ENCODE peak calls at places on chromosome 21, in eight cellular contexts. M is adrenal gland; J is neuronal stem cell; N is GM12865; W is foreskin fibroblast; L is iPS DF 6.9; X is cardiac fibroblast; E is CD8-positive, alpha-beta T cell. T is an unnamed sample.

GRCh38 chr21:15552914-15553491 is 176.8 kb upstream of the USP25 start:
- DNase-seq in M (no peak), J (no peak), N (no peak), W (no peak), L (no peak), X (peak; percentile 26), E (no peak), T (no peak)

GRCh38 chr21:35102488-35103407 is 53.6 kb upstream of the RUNX1 start:
- DNase-seq in M (peak; percentile 30), J (no peak), N (peak; percentile 1), W (no peak), L (no peak), X (no peak), E (peak; percentile 73), T (no peak)

GRCh38 chr21:39109596-39110210 is 73.5 kb downstream of the PSMG1 start:
- DNase-seq in M (no peak), J (no peak), N (no peak), W (no peak), L (no peak), X (no peak), E (no peak), T (no peak)

GRCh38 chr21:33858672-33859372 is 56.8 kb downstream of the ATP5PO start:
- DNase-seq in M (no peak), J (no peak), N (no peak), W (no peak), L (no peak), X (no peak), E (no peak), T (no peak)

GRCh38 chr21:34946385-34947121 is 102.5 kb downstream of the RUNX1 start:
- DNase-seq in M (no peak), J (no peak), N (no peak), W (no peak), L (no peak), X (no peak), E (no peak), T (no peak)

GRCh38 chr21:44012474-44013379 is 618 bp downstream of the TRAPPC10 start:
- DNase-seq in M (peak; percentile 54), J (peak; percentile 71), N (peak; percentile 91), W (peak; percentile 14), L (peak; percentile 37), X (peak; percentile 43), E (peak; percentile 79), T (no peak)

GRCh38 chr21:15195768-15196167 is 131.0 kb upstream of the NRIP1 start:
- DNase-seq in M (no peak), J (no peak), N (no peak), W (no peak), L (no peak), X (no peak), E (no peak), T (no peak)

GRCh38 chr21:38847556-38847955 is 41.8 kb downstream of the ETS2 start:
- DNase-seq in M (no peak), J (no peak), N (no peak), W (no peak), L (no peak), X (peak; percentile 75), E (no peak), T (no peak)

GRCh38 chr21:39502631-39503030 is 50.9 kb downstream of the SH3BGR start:
- DNase-seq in M (no peak), J (no peak), N (no peak), W (no peak), L (no peak), X (no peak), E (no peak), T (no peak)

GRCh38 chr21:16468191-16468590 is 738.4 kb downstream of the USP25 start:
- DNase-seq in M (no peak), J (no peak), N (no peak), W (peak; percentile 23), L (no peak), X (no peak), E (no peak), T (no peak)

GRCh38 chr21:41762753-41763152 is 4.1 kb downstream of the RIPK4 start:
- DNase-seq in M (no peak), J (no peak), N (no peak), W (no peak), L (no peak), X (no peak), E (no peak), T (no peak)
- H3K4me3 ChIP-seq in M (no peak overlapping the region), J (no peak overlapping the region), N (no peak overlapping the region), W (no peak overlapping the region), L (no peak overlapping the region), X (no peak overlapping the region), E (no peak overlapping the region), T (no peak overlapping the region)

GRCh38 chr21:31394309-31394708 is 50.2 kb upstream of the TIAM1 start:
- DNase-seq in M (no peak), J (no peak), N (no peak), W (no peak), L (no peak), X (no peak), E (no peak), T (no peak)
- H3K4me3 ChIP-seq in M (no peak overlapping the region), J (no peak overlapping the region), N (no peak overlapping the region), W (no peak overlapping the region), L (no peak overlapping the region), X (no peak overlapping the region), E (no peak overlapping the region), T (no peak overlapping the region)

DNA sequence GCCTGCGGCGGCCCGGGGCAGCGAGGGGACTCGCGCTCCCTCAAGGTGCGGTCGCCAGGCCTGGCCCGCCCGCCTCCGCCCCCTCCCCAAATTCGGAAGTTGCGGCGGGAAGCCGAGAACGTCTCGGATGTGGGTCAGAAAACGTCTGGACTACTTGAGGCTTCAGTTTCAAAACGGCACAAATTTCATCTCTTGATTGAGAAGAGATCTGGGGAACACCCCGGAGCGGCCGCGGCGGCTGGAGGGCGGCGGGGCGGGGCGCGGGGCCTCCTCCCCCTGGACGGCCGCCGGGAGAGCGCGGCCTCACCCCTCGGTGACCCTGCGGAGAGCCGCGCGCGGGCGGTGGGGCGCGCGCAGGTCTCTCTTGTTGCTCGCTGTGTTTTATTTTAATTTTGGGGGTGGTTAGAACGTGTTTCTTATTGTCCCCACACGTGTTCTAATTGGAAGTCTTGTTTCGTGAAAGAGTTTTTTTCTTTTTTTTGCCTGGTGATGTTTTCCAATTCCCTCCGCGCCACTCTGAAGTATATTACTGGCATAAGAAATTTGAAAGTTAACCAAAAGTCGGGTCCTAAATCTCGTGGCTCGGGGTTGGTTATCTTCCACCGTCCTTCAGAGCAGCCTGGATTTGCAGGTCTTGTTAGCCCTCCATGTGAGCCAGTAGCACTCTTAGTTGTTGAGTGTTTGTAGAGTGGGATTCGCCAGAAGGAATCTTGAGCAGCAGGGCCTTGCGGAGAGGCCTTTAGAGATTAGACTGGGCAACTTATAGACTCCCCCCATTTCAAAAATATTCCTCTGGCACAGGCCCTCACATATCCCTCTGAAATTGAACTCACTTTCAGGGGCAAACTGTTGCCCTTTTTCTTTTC is 749 bp downstream of the PCBP3 start:
- DNase-seq in M (no peak), J (peak; percentile 17), N (no peak), W (no peak), L (no peak), X (peak; percentile 44), E (no peak), T (no peak)
- H3K4me3 ChIP-seq in M (no peak overlapping the region), J (peak overlapping the region; percentile 38), N (peak overlapping the region; percentile 44), W (peak overlapping the region; percentile 28), L (peak overlapping the region; percentile 79), X (peak overlapping the region; percentile 61), E (no peak overlapping the region), T (peak overlapping the region; percentile 52)

GRCh38 chr21:36297555-36297937 is 22.5 kb upstream of the MORC3 start:
- DNase-seq in M (no peak), J (no peak), N (peak; percentile 46), W (no peak), L (no peak), X (no peak), E (no peak), T (no peak)

GRCh38 chr21:36297938-36298572 is 21.9 kb upstream of the MORC3 start:
- DNase-seq in M (peak; percentile 28), J (no peak), N (peak; percentile 95), W (no peak), L (no peak), X (peak; percentile 17), E (peak; percentile 82), T (no peak)
- H3K4me3 ChIP-seq in M (no peak overlapping the region), J (no peak overlapping the region), N (peak overlapping the region; percentile 28), W (no peak overlapping the region), L (no peak overlapping the region), X (no peak overlapping the region), E (peak overlapping the region; percentile 47), T (no peak overlapping the region)

GRCh38 chr21:42190492-42190875 is 28.5 kb upstream of the ABCG1 start:
- DNase-seq in M (no peak), J (no peak), N (no peak), W (no peak), L (no peak), X (no peak), E (no peak), T (no peak)

GRCh38 chr21:42188663-42189062 is 30.3 kb upstream of the ABCG1 start:
- DNase-seq in M (no peak), J (no peak), N (no peak), W (no peak), L (no peak), X (no peak), E (no peak), T (no peak)

GRCh38 chr21:42189860-42190491 is 29.0 kb upstream of the ABCG1 start:
- DNase-seq in M (no peak), J (no peak), N (no peak), W (no peak), L (no peak), X (no peak), E (peak; percentile 32), T (no peak)

GRCh38 chr21:42186591-42186990 is 32.3 kb upstream of the ABCG1 start:
- DNase-seq in M (no peak), J (no peak), N (no peak), W (no peak), L (no peak), X (no peak), E (no peak), T (no peak)

GRCh38 chr21:42187976-42188653 is 30.8 kb upstream of the ABCG1 start:
- DNase-seq in M (no peak), J (no peak), N (peak; percentile 94), W (no peak), L (no peak), X (peak; percentile 55), E (peak; percentile 89), T (no peak)
- H3K4me3 ChIP-seq in M (no peak overlapping the region), J (no peak overlapping the region), N (peak overlapping the region; percentile 12), W (no peak overlapping the region), L (no peak overlapping the region), X (no peak overlapping the region), E (peak overlapping the region; percentile 22), T (no peak overlapping the region)

DNA sequence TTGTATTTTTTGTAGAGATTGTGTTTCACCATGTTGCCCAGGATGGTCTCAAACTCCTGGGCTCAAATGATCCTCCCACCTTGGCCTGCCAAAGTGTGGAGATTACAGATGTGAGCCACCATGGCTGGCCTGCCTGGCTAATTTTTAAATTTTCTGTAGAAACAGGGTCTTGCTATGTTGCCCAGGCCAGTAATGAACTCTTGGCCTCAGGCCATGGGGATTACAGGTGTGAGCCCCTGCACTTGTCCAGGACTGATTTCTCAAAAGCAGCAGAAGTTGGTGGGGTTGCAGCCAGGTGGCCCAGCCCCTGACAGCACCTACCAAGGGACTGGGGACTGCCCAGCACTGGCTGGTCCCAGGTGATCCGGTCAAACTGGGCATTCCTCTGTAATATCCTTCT is 44.1 kb upstream of the CXADR start:
- DNase-seq in M (no peak), J (no peak), N (no peak), W (no peak), L (no peak), X (no peak), E (no peak), T (no peak)
- H3K4me3 ChIP-seq in M (no peak overlapping the region), J (no peak overlapping the region), N (no peak overlapping the region), W (no peak overlapping the region), L (no peak overlapping the region), X (no peak overlapping the region), E (no peak overlapping the region), T (no peak overlapping the region)

GRCh38 chr21:26140185-26140584 is 30.4 kb downstream of the APP start:
- DNase-seq in M (peak; percentile 29), J (no peak), N (no peak), W (peak; percentile 94), L (no peak), X (peak; percentile 96), E (no peak), T (peak; percentile 72)
- H3K4me3 ChIP-seq in M (no peak overlapping the region), J (no peak overlapping the region), N (no peak overlapping the region), W (no peak overlapping the region), L (no peak overlapping the region), X (no peak overlapping the region), E (no peak overlapping the region), T (no peak overlapping the region)